ENCODE peak calls at places on chromosomes 12 and 14, in four cellular contexts. K, C, W and B are unnamed samples.

GRCh38 chr12:124481257-124481750 is 86.1 kb downstream of the NCOR2 start:
- DNase-seq in K (no peak), C (no peak), W (no peak), B (no peak)

GRCh38 chr14:85590784-85591183 is 60.8 kb downstream of the FLRT2 start:
- DNase-seq in K (no peak), C (no peak), W (no peak), B (peak)

GRCh38 chr14:103688906-103689902 is 26.0 kb downstream of the XRCC3 start:
- DNase-seq in C (no peak), W (no peak), K (no peak), B (peak)

GRCh38 chr12:18165422-18165871 is 75.5 kb upstream of the RERGL start:
- DNase-seq in C (no peak), K (no peak), W (no peak), B (peak)

GRCh38 chr12:39395866-39396265 is 47.1 kb downstream of the KIF21A start:
- DNase-seq in C (peak), K (no peak), W (no peak), B (peak)

GRCh38 chr14:47008732-47009131 is 357.2 kb upstream of the RPL10L start:
- DNase-seq in W (no peak), K (no peak), C (no peak), B (no peak)

GRCh38 chr14:55899531-55899930 is 218.7 kb upstream of the PELI2 start:
- DNase-seq in C (no peak), K (no peak), W (no peak), B (no peak)

GRCh38 chr12:88816201-88816600 is 235.9 kb upstream of the KITLG start:
- DNase-seq in K (no peak), W (no peak), C (no peak), B (no peak)

GRCh38 chr12:3884671-3885070 is 11.5 kb upstream of the PARP11 start:
- DNase-seq in W (no peak), K (no peak), C (no peak), B (no peak)

GRCh38 chr12:57840701-57841100 is 5.8 kb downstream of the CTDSP2 start:
- DNase-seq in K (no peak), W (no peak), C (peak), B (peak)

GRCh38 chr12:27901959-27902358 is 70.6 kb downstream of the PTHLH start:
- DNase-seq in C (no peak), W (no peak), K (no peak), B (peak)

GRCh38 chr14:104280902-104281767 is 142.7 kb downstream of the KIF26A start:
- DNase-seq in C (no peak), K (no peak), W (no peak), B (no peak)

GRCh38 chr12:94614288-94614721 is 36.1 kb downstream of the TMCC3 start:
- DNase-seq in C (peak), K (no peak), W (no peak), B (peak)

GRCh38 chr14:29548948-29549370 is 378.7 kb downstream of the PRKD1 start:
- DNase-seq in W (peak), K (peak), C (peak), B (peak)

GRCh38 chr14:75831971-75832370 is 149.8 kb downstream of the TGFB3 start:
- DNase-seq in C (no peak), W (no peak), K (peak), B (no peak)

GRCh38 chr12:12553208-12553785 is 9.4 kb downstream of the DUSP16 start:
- DNase-seq in W (no peak), K (no peak), C (no peak), B (no peak)

GRCh38 chr12:50633950-50634349 is 129.2 kb downstream of the DIP2B start:
- DNase-seq in C (no peak), W (no peak), K (peak), B (peak)

GRCh38 chr14:102055181-102055901 is 31.5 kb downstream of the HSP90AA1 start:
- DNase-seq in K (peak), W (peak), C (no peak), B (peak)

GRCh38 chr14:30180219-30180618 is 252.6 kb upstream of the PRKD1 start:
- DNase-seq in C (no peak), K (no peak), W (no peak), B (peak)

GRCh38 chr14:70640938-70641547 is 673 bp upstream of the TTC9 start:
- DNase-seq in K (no peak), W (peak), C (no peak), B (peak)

GRCh38 chr14:68675233-68675577 is 117.7 kb downstream of the ZFP36L1 start:
- DNase-seq in W (no peak), C (no peak), K (no peak), B (no peak)

GRCh38 chr12:70576341-70577282 is 60.6 kb downstream of the PTPRB start:
- DNase-seq in K (peak), W (peak), C (peak), B (peak)

GRCh38 chr12:11500222-11500860 is 105.0 kb upstream of the PRB2 start:
- DNase-seq in K (no peak), C (peak), W (peak), B (peak)

GRCh38 chr14:64950889-64951288 is 8.3 kb upstream of the GPX2 start:
- DNase-seq in W (no peak), K (no peak), C (no peak), B (no peak)

GRCh38 chr14:91367173-91368171 is 50.1 kb downstream of the CCDC88C start:
- DNase-seq in W (no peak), C (no peak), K (no peak), B (no peak)

GRCh38 chr14:91866511-91867295 is 633 bp downstream of the TC2N start:
- DNase-seq in C (no peak), K (no peak), W (no peak), B (no peak)

GRCh38 chr12:107564946-107565345 is 120.7 kb upstream of the PWP1 start:
- DNase-seq in K (no peak), W (no peak), C (peak), B (peak)

GRCh38 chr14:103546651-103547454 is 15.6 kb downstream of the BAG5 start:
- DNase-seq in C (peak), W (peak), K (no peak), B (peak)